ENCODE peak calls at places on chromosomes 13 and 19, in five cellular contexts. B is H9, S is iris pigment epithelial cell, G is left cardiac atrium, N is KG1. K is an unnamed sample.

GRCh38 chr13:100154835-100155463 is 66.1 kb downstream of the PCCA start:
- DNase-seq in B (no peak), S (no peak), G (no peak), N (no peak), K (no peak)

GRCh38 chr19:33396701-33397535 is 23.4 kb downstream of the CEBPG start:
- DNase-seq in B (no peak), S (no peak), G (peak; percentile 60), N (no peak), K (no peak)

GRCh38 chr19:343941-344624 is 513 bp downstream of the MIER2 start:
- DNase-seq in B (no peak), S (peak; percentile 26), G (no peak), N (no peak), K (no peak)

GRCh38 chr19:14393303-14393702 is 12.1 kb downstream of the ADGRE5 start:
- DNase-seq in B (peak; percentile 69), S (no peak), G (no peak), N (no peak), K (no peak)

GRCh38 chr19:49883094-49883493 is 5.6 kb downstream of the TBC1D17 start:
- DNase-seq in B (no peak), S (no peak), G (no peak), N (no peak), K (no peak)

GRCh38 chr13:97264663-97265062 is 42.5 kb downstream of the MBNL2 start:
- DNase-seq in B (no peak), S (no peak), G (no peak), N (no peak), K (no peak)

GRCh38 chr19:51514866-51515481 is 13.4 kb upstream of the SIGLEC12 start:
- DNase-seq in B (no peak), S (peak; percentile 52), G (no peak), N (peak; percentile 83), K (peak; percentile 56)

GRCh38 chr13:97067342-97067895 is 73.1 kb upstream of the OXGR1 start:
- DNase-seq in B (no peak), S (no peak), G (no peak), N (no peak), K (no peak)

GRCh38 chr13:44267966-44268365 is 105.7 kb upstream of the SERP2 start:
- DNase-seq in B (no peak), S (peak; percentile 95), G (no peak), N (no peak), K (no peak)

GRCh38 chr13:102187313-102187712 is 214.5 kb downstream of the FGF14 start:
- DNase-seq in B (no peak), S (no peak), G (no peak), N (no peak), K (no peak)

GRCh38 chr19:55118401-55118991 is 1.1 kb upstream of the PPP1R12C start:
- DNase-seq in B (peak; percentile 94), S (peak; percentile 36), G (peak; percentile 73), N (no peak), K (peak; percentile 61)

GRCh38 chr13:93002071-93002470 is 224.5 kb upstream of the GPC6 start:
- DNase-seq in B (no peak), S (no peak), G (no peak), N (no peak), K (no peak)

GRCh38 chr13:34939771-34940170 is 2.3 kb upstream of the NBEA start:
- DNase-seq in B (no peak), S (no peak), G (no peak), N (no peak), K (no peak)

GRCh38 chr13:31201341-31202024 is 1.7 kb downstream of the B3GLCT start:
- DNase-seq in B (no peak), S (peak; percentile 35), G (peak; percentile 44), N (no peak), K (no peak)

GRCh38 chr13:29693297-29693945 is 97.9 kb upstream of the SLC7A1 start:
- DNase-seq in B (no peak), S (no peak), G (no peak), N (no peak), K (no peak)

GRCh38 chr19:11164278-11164677 is 8.7 kb upstream of the SPC24 start:
- DNase-seq in B (no peak), S (no peak), G (no peak), N (no peak), K (no peak)

GRCh38 chr19:32798201-32798600 is 71.4 kb downstream of the SLC7A9 start:
- DNase-seq in B (no peak), S (no peak), G (no peak), N (no peak), K (no peak)

GRCh38 chr13:94028234-94029145 is 451.0 kb downstream of the DCT start:
- DNase-seq in B (no peak), S (no peak), G (no peak), N (no peak), K (no peak)

GRCh38 chr19:12085074-12085818 is 20.7 kb downstream of the ZNF844 start:
- DNase-seq in B (no peak), S (no peak), G (no peak), N (no peak), K (no peak)

GRCh38 chr19:19554074-19555023 is 16.3 kb downstream of the CILP2 start:
- DNase-seq in B (peak; percentile 82), S (peak; percentile 29), G (peak; percentile 57), N (peak; percentile 22), K (peak; percentile 45)